ENCODE peak calls at places on chromosome 9, in four cellular contexts. O is keratinocyte, W is mammary epithelial cell, X is endothelial cell of umbilical vein. C is an unnamed sample.

GRCh38 chr9:37564931-37565330 is 11.2 kb downstream of the FBXO10 start:
- DNase-seq in X (no peak), W (no peak), O (no peak), C (no peak)

GRCh38 chr9:111052831-111053230 is 14.6 kb upstream of the LPAR1 start:
- DNase-seq in X (no peak), W (peak; percentile 23), O (no peak), C (no peak)

GRCh38 chr9:33750307-33750838 is 45.0 kb upstream of the PRSS3 start:
- DNase-seq in O (no peak), W (no peak), X (no peak), C (no peak)

GRCh38 chr9:17134396-17134842 is 421 bp upstream of the CNTLN start:
- DNase-seq in W (peak; percentile 28), X (no peak), O (no peak), C (no peak)

GRCh38 chr9:27371382-27371781 is 74.4 kb upstream of the EQTN start:
- DNase-seq in O (no peak), W (peak; percentile 57), X (no peak), C (peak; percentile 6)

GRCh38 chr9:108517591-108518365 is 338.0 kb downstream of the ACTL7B start:
- DNase-seq in X (no peak), W (no peak), O (no peak), C (no peak)

GRCh38 chr9:35482071-35482470 is 7.8 kb upstream of the RUSC2 start:
- DNase-seq in W (no peak), X (no peak), O (no peak), C (no peak)

GRCh38 chr9:116365056-116365471 is 211.5 kb downstream of the PAPPA start:
- DNase-seq in X (no peak), O (no peak), W (peak; percentile 17), C (peak; percentile 5)

GRCh38 chr9:13988944-13989343 is 325.0 kb downstream of the NFIB start:
- DNase-seq in O (no peak), W (no peak), X (no peak), C (no peak)

GRCh38 chr9:79809931-79810330 is 238.2 kb downstream of the TLE4 start:
- DNase-seq in O (no peak), X (peak; percentile 72), W (peak; percentile 13), C (no peak)

GRCh38 chr9:93022066-93022465 is 36.4 kb upstream of the SUSD3 start:
- DNase-seq in W (no peak), O (no peak), X (no peak), C (no peak)

GRCh38 chr9:129283705-129284606 is 105.9 kb upstream of the IER5L start:
- DNase-seq in W (no peak), O (no peak), X (no peak), C (no peak)

GRCh38 chr9:134724231-134724911 is 82.8 kb downstream of the COL5A1 start:
- DNase-seq in X (no peak), W (no peak), O (no peak), C (no peak)

GRCh38 chr9:72588336-72588735 is 66.9 kb downstream of the TMC1 start:
- DNase-seq in O (no peak), W (no peak), X (no peak), C (no peak)

GRCh38 chr9:70324963-70325362 is 66.2 kb downstream of the SMC5 start:
- DNase-seq in W (peak; percentile 78), O (peak; percentile 11), X (no peak), C (no peak)

GRCh38 chr9:6715755-6716643 is 41.8 kb upstream of the KDM4C start:
- DNase-seq in O (no peak), W (no peak), X (no peak), C (peak; percentile 62)

GRCh38 chr9:19161257-19162025 is 34.1 kb upstream of the PLIN2 start:
- DNase-seq in O (peak; percentile 94), X (peak; percentile 82), W (peak; percentile 98), C (peak; percentile 97)

GRCh38 chr9:749712-750111 is 91.8 kb upstream of the DMRT1 start:
- DNase-seq in O (no peak), X (no peak), W (peak; percentile 21), C (no peak)

GRCh38 chr9:36092509-36093215 is 43.9 kb upstream of the GLIPR2 start:
- DNase-seq in O (no peak), W (no peak), X (no peak), C (no peak)

GRCh38 chr9:86368871-86369521 is 14.8 kb upstream of the TUT7 start:
- DNase-seq in O (peak; percentile 55), W (peak; percentile 97), X (no peak), C (peak; percentile 78)

GRCh38 chr9:129445794-129446306 is 175.1 kb downstream of the C9orf50 start:
- DNase-seq in O (no peak), W (no peak), X (no peak), C (no peak)

GRCh38 chr9:93035821-93036351 is 22.6 kb upstream of the SUSD3 start:
- DNase-seq in W (no peak), O (no peak), X (no peak), C (no peak)

GRCh38 chr9:94888775-94889174 is 162.3 kb downstream of the AOPEP start:
- DNase-seq in O (no peak), W (no peak), X (no peak), C (no peak)

GRCh38 chr9:18848657-18849056 is 184.4 kb downstream of the SAXO1 start:
- DNase-seq in X (no peak), W (no peak), O (no peak), C (no peak)

GRCh38 chr9:113656771-113657670 is 193.5 kb downstream of the RGS3 start:
- DNase-seq in W (no peak), X (peak; percentile 43), O (no peak), C (no peak)

GRCh38 chr9:113659039-113659438 is 195.5 kb downstream of the RGS3 start:
- DNase-seq in W (no peak), O (no peak), X (no peak), C (no peak)

GRCh38 chr9:113659740-113660139 is 196.2 kb downstream of the RGS3 start:
- DNase-seq in X (no peak), W (no peak), O (no peak), C (no peak)

GRCh38 chr9:113657765-113658564 is 194.4 kb downstream of the RGS3 start:
- DNase-seq in O (peak; percentile 60), W (peak; percentile 67), X (peak; percentile 89), C (peak; percentile 48)

GRCh38 chr9:113658565-113658935 is 195.0 kb downstream of the RGS3 start:
- DNase-seq in O (no peak), X (no peak), W (no peak), C (no peak)
- H2AFZ ChIP-seq in O (no peak overlapping the region), X (peak overlapping the region; percentile 35), W (peak overlapping the region; percentile 12), C (no peak overlapping the region)

DNA sequence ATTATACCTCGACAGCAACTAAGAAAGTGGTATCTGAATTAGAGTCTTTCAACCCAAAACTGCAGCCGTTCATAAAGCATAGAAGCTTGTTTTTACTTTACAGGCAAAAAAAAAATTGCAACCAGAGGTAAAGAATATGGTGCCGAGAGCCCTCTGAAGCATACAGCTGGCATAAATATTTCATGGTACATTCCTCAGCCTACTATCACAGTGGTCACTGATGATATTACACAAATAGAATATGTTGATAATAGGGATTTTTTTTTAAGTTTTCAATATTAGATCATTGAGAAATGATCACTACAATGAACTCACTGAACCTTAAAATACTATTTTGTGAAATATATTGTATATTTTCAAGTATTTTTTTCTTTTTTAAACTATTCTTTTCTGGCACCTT is 6.2 kb upstream of the SMC2 start:
- DNase-seq in O (no peak), X (no peak), W (no peak), C (no peak)
- TF ChIP-seq CTCF in O (no peak), X (no peak), W (peak; percentile 9), C (no peak)

GRCh38 chr9:76296561-76297276 is 97.5 kb downstream of the RFK start:
- DNase-seq in O (no peak), X (no peak), W (no peak), C (no peak)
- H2AFZ ChIP-seq in O (no peak overlapping the region), X (no peak overlapping the region), W (no peak overlapping the region), C (no peak overlapping the region)

DNA sequence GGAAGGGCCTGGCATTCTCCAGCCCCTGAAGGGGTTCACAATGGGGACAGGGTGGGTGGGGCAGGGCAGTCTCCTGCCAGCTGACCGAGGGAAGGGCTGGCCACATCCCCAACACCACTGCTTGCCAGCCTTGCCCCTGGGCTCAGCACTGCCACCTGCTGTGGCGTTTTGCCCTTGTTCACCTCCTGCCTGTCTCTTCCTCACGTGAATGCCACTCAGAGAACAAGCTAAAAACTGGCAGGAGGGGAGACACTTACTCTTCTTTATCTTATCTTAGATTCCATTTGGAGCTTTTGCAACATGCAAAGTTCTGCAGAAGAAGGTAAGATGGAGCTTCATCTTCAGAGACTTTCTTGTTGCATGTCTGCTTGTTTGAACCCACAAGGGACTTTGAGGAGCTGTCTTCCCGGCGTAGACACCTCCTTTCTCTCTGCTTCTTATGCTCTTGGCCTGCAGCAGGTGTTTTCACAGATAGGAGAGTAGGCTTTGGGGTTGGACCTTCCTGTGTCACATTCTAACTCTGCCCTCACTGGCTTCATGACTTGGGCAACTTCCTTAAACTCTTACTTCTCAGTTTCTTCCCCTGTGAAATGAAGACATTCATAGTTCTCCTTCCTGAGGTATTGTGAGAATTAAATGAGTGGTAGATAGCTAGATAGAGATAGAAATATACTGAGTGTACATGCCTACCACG is 4.1 kb downstream of the LRSAM1 start:
- DNase-seq in X (peak; percentile 10), W (peak; percentile 21), O (no peak), C (no peak)
- TF ChIP-seq CTCF in X (no peak), W (peak; percentile 41), O (peak; percentile 86), C (peak; percentile 47)

DNA sequence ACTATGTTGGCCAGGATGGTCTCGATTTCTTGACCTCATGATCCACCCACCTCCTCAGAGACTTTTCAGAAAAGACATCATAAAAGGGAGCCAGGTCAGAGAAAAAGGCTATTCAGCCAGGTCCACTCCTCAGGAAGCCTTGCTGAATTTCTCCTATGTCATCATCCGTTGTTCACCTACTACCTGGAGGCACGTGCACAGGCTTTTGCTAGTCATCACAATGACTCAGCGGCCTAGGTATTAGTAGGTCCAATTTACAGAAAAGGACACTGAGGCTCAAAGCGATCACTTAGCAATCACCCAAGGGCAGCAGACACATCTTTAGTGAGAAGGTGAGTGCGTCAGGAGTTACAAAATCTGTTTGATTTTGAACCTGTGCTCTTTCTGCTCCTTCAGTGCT is 72.3 kb upstream of the RAD23B start:
- DNase-seq in O (no peak), W (no peak), X (no peak), C (no peak)
- H2AFZ ChIP-seq in O (no peak overlapping the region), W (no peak overlapping the region), X (no peak overlapping the region), C (no peak overlapping the region)

DNA sequence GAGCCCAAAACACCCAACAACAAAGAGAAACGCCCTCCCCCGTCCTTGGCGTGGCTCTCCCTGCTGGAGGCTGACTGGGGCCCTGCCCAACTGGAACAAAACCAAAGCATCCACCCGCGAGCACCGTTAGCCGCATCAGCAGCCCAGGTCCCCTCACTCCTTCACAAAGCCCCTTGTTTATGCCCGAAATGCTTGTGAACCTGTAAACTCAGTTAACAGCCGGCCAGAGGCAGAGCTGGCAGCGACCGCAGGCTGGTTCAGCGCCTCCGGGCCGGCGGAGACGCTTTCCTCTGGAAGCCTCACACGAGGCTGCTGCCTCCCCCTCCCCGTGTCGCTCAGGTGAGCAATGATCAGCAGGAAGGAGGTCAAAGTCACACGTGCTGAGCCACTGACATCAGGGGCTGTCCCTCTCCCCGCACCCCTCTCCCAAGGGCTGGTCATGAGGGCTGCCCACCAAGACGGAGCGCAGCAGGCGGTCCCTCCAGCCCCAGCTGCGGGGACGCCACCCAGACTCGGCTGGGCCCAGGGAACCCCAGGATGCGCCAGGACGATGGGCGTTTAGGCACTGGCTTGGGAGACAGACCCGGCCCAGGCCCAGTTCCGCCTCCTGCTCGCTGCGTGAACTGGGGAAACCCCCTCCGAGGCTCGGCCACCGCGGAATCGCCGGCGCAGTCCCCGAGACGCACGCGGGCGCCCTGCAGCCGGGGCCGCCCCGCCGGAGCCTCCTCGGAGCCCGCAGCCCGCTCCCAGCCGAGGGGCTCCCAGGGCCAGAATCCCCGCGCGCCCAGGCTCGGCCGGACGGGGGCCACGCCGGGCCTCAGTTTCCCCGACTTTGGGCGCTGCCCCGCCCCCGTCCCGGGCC is 563 bp downstream of the SNAPC4 start:
- DNase-seq in X (peak; percentile 24), W (peak; percentile 26), O (no peak), C (no peak)
- TF ChIP-seq CTCF in X (no peak), W (no peak), O (no peak), C (no peak)

C was measured in PC-9.